ENCODE peak calls at places on chromosome 20, in eight cellular contexts. Y is LoVo; K is astrocyte of the spinal cord; M is stimulated activated CD8-positive, alpha-beta memory T cell treated with anti-CD3 and anti-CD28 coated beads, Interleukin-4, amount 100 ng/mL, for 48 hours; Z is HFFc6; J is right cardiac atrium; L is heart right ventricle; I is Calu3. U is an unnamed sample.
A peak's percentile ranks its signal among the peaks of the same experiment; 100 is the strongest.

GRCh38 chr20:58112017-58112781 is 116.3 kb downstream of the ANKRD60 start:
- DNase-seq in Y (peak; percentile 38), K (peak; percentile 47), M (no peak), Z (peak; percentile 46), J (no peak), L (no peak), I (peak; percentile 66), U (peak; percentile 68)

GRCh38 chr20:57317316-57317788 is 12.3 kb upstream of the SPO11 start:
- DNase-seq in Y (no peak), K (no peak), M (no peak), Z (no peak), J (no peak), L (no peak), I (no peak), U (no peak)

GRCh38 chr20:25608774-25609173 is 15.0 kb downstream of the NANP start:
- DNase-seq in Y (no peak), K (no peak), M (no peak), Z (no peak), J (no peak), L (no peak), I (no peak), U (no peak)

GRCh38 chr20:4261333-4262284 is 246.3 kb upstream of the RNF24 start:
- DNase-seq in Y (no peak), K (peak; percentile 63), M (no peak), Z (peak; percentile 55), J (no peak), L (no peak), I (no peak), U (no peak)

GRCh38 chr20:21513881-21514540 is at the start of gene NKX2-2:
- DNase-seq in Y (no peak), K (no peak), M (no peak), Z (no peak), J (no peak), L (no peak), I (no peak), U (no peak)

GRCh38 chr20:45732199-45732598 is 10.1 kb downstream of the SPINT4 start:
- DNase-seq in Y (no peak), K (no peak), M (no peak), Z (no peak), J (no peak), L (no peak), I (no peak), U (no peak)

GRCh38 chr20:49989234-49990065 is 6.7 kb downstream of the SNAI1 start:
- DNase-seq in Y (no peak), K (peak; percentile 83), M (no peak), Z (peak; percentile 75), J (peak; percentile 86), L (peak; percentile 77), I (no peak), U (peak; percentile 91)

GRCh38 chr20:55053389-55053788 is 578.0 kb downstream of the DOK5 start:
- DNase-seq in Y (no peak), K (no peak), M (no peak), Z (no peak), J (no peak), L (no peak), I (no peak), U (no peak)

GRCh38 chr20:6708010-6708409 is 59.5 kb upstream of the BMP2 start:
- DNase-seq in Y (peak; percentile 64), K (peak; percentile 84), M (no peak), Z (no peak), J (peak; percentile 59), L (peak; percentile 48), I (peak; percentile 40), U (peak; percentile 28)

GRCh38 chr20:5078399-5078958 is 41.3 kb downstream of the PCNA start:
- DNase-seq in Y (peak; percentile 67), K (no peak), M (peak; percentile 83), Z (no peak), J (peak; percentile 58), L (peak; percentile 71), I (peak; percentile 30), U (peak; percentile 76)

GRCh38 chr20:45408646-45409213 is 641 bp downstream of the DBNDD2 start:
- DNase-seq in Y (no peak), K (no peak), M (no peak), Z (no peak), J (no peak), L (peak; percentile 16), I (no peak), U (no peak)

U was measured in HT1080.